ENCODE peak calls at places on chromosomes 2 and 18, in eight cellular contexts. F is HCT116, W is tibial nerve, K is body of pancreas, O is stomach, P is H1, B is heart left ventricle, Q is transverse colon. L is an unnamed sample.

GRCh38 chr2:72887032-72887835 is at the start of gene SPR:
- DNase-seq in O (peak), Q (peak), W (peak), B (peak), F (peak), K (peak), P (no peak), L (no peak)

GRCh38 chr2:69436937-69437750 is at the start of gene NFU1:
- DNase-seq in W (peak), P (peak), Q (peak), O (peak), B (peak), K (peak), F (peak), L (peak)

GRCh38 chr2:740446-741293 is 63.5 kb upstream of the TMEM18 start:
- DNase-seq in B (peak), W (peak), K (peak), P (peak), O (peak), Q (peak), F (peak), L (peak)

GRCh38 chr2:67880291-67880761 is 182.5 kb downstream of the C1D start:
- DNase-seq in B (no peak), W (no peak), P (no peak), Q (no peak), F (no peak), K (peak), O (no peak), L (no peak)

GRCh38 chr2:179559108-179559806 is 294.6 kb upstream of the SESTD1 start:
- DNase-seq in K (no peak), O (no peak), B (no peak), F (no peak), W (no peak), P (no peak), Q (no peak), L (no peak)

GRCh38 chr18:10926565-10927194 is 222.7 kb downstream of the PIEZO2 start:
- DNase-seq in P (no peak), B (no peak), F (no peak), K (no peak), Q (no peak), O (no peak), W (no peak), L (no peak)

GRCh38 chr2:46977899-46978298 is 62.3 kb upstream of the MCFD2 start:
- DNase-seq in B (no peak), K (peak), P (no peak), O (no peak), Q (peak), F (no peak), W (no peak), L (no peak)

GRCh38 chr2:169406891-169407290 is 44.6 kb upstream of the LRP2 start:
- DNase-seq in B (no peak), P (no peak), W (no peak), F (no peak), Q (no peak), K (no peak), O (no peak), L (no peak)

GRCh38 chr2:10326151-10326616 is 23.5 kb downstream of the HPCAL1 start:
- DNase-seq in B (no peak), K (no peak), W (no peak), P (no peak), F (no peak), O (no peak), Q (no peak), L (no peak)

GRCh38 chr2:39837856-39838453 is 58.9 kb upstream of the THUMPD2 start:
- DNase-seq in Q (no peak), W (no peak), F (peak), P (no peak), B (no peak), O (peak), K (peak), L (no peak)

GRCh38 chr18:25097119-25098114 is 254.5 kb downstream of the ZNF521 start:
- DNase-seq in P (no peak), Q (no peak), K (no peak), O (no peak), W (no peak), B (no peak), F (no peak), L (no peak)

GRCh38 chr2:148298201-148298600 is 277.3 kb downstream of the MBD5 start:
- DNase-seq in B (no peak), W (no peak), O (no peak), K (no peak), P (no peak), Q (no peak), F (no peak), L (no peak)

GRCh38 chr2:238596571-238597551 is 170.1 kb downstream of the ASB1 start:
- DNase-seq in P (no peak), O (no peak), F (peak), K (peak), B (peak), Q (peak), W (peak), L (no peak)

GRCh38 chr2:157305713-157306110 is 19.9 kb downstream of the ERMN start:
- DNase-seq in P (no peak), F (no peak), O (no peak), W (no peak), B (no peak), Q (no peak), K (no peak), L (no peak)

GRCh38 chr2:104215269-104216161 is 638.4 kb upstream of the POU3F3 start:
- DNase-seq in O (no peak), W (no peak), Q (no peak), K (no peak), B (no peak), F (no peak), P (no peak), L (no peak)

GRCh38 chr2:20509766-20510490 is 63.1 kb downstream of the RHOB start:
- DNase-seq in K (peak), O (peak), B (no peak), F (peak), W (no peak), P (peak), Q (peak), L (no peak)

GRCh38 chr18:76504749-76505148 is 9.7 kb upstream of the ZNF516 start:
- DNase-seq in K (no peak), Q (no peak), P (no peak), F (no peak), O (no peak), B (no peak), W (no peak), L (no peak)

GRCh38 chr18:22335644-22336275 is 82.0 kb downstream of the CTAGE1 start:
- DNase-seq in Q (peak), W (no peak), F (no peak), K (no peak), P (no peak), B (peak), O (peak), L (no peak)

GRCh38 chr2:135820003-135820618 is 16.9 kb downstream of the LCT start:
- DNase-seq in P (no peak), B (no peak), K (no peak), F (no peak), W (no peak), O (no peak), Q (no peak), L (no peak)

GRCh38 chr2:15050483-15050882 is 418.0 kb downstream of the LRATD1 start:
- DNase-seq in O (no peak), W (no peak), Q (no peak), B (no peak), P (no peak), K (no peak), F (no peak), L (no peak)

GRCh38 chr2:9422321-9423099 is 818 bp downstream of the ITGB1BP1 start:
- DNase-seq in O (peak), P (no peak), B (peak), K (peak), Q (peak), W (no peak), F (peak), L (no peak)

GRCh38 chr2:193695367-193695766 is 1500.6 kb upstream of the TMEFF2 start:
- DNase-seq in W (no peak), K (no peak), F (peak), B (no peak), Q (no peak), P (no peak), O (no peak), L (no peak)

GRCh38 chr2:34423301-34423700 is 824.2 kb upstream of the FAM98A start:
- DNase-seq in B (no peak), O (no peak), F (no peak), W (no peak), P (no peak), K (no peak), Q (no peak), L (no peak)

GRCh38 chr2:230712443-230713330 is at the start of gene CAB39:
- DNase-seq in W (peak), O (peak), F (peak), Q (peak), B (peak), K (peak), P (peak), L (peak)

GRCh38 chr2:240797500-240797895 is 22.5 kb downstream of the KIF1A start:
- DNase-seq in K (no peak), B (no peak), F (no peak), P (no peak), O (no peak), Q (no peak), W (no peak), L (no peak)

GRCh38 chr2:230202430-230203109 is 17.2 kb downstream of the SP110 start:
- DNase-seq in O (peak), W (no peak), Q (no peak), K (no peak), F (no peak), P (no peak), B (no peak), L (no peak)

GRCh38 chr18:58241877-58242276 is 197.9 kb downstream of the NEDD4L start:
- DNase-seq in W (no peak), B (no peak), O (no peak), Q (no peak), K (peak), P (no peak), F (no peak), L (no peak)

GRCh38 chr2:85680707-85681353 is 12.8 kb upstream of the SFTPB start:
- DNase-seq in W (no peak), P (no peak), B (no peak), O (no peak), F (no peak), K (no peak), Q (no peak), L (no peak)

GRCh38 chr18:46199515-46200147 is 95.4 kb downstream of the HAUS1 start:
- DNase-seq in B (no peak), O (no peak), W (no peak), K (no peak), F (peak), P (no peak), Q (no peak), L (no peak)

GRCh38 chr2:203583084-203583695 is 48.1 kb upstream of the RAPH1 start:
- DNase-seq in K (no peak), P (no peak), Q (no peak), B (no peak), W (no peak), F (no peak), O (no peak), L (no peak)
- H3K27ac ChIP-seq in K (no peak), P (no peak), Q (peak), B (peak), W (no peak), F (no peak), O (peak), L (peak)

GRCh38 chr2:128156812-128157211 is 65.8 kb downstream of the UGGT1 start:
- DNase-seq in W (no peak), O (no peak), P (no peak), K (no peak), F (no peak), B (no peak), Q (no peak), L (no peak)

GRCh38 chr2:128157644-128158043 is 66.6 kb downstream of the UGGT1 start:
- DNase-seq in F (no peak), W (no peak), B (no peak), O (no peak), K (no peak), P (no peak), Q (no peak), L (no peak)

GRCh38 chr2:128155970-128156369 is 65.0 kb downstream of the UGGT1 start:
- DNase-seq in K (no peak), Q (no peak), O (no peak), P (no peak), F (no peak), W (no peak), B (no peak), L (no peak)

GRCh38 chr2:128153786-128154185 is 62.8 kb downstream of the UGGT1 start:
- DNase-seq in B (no peak), F (no peak), O (no peak), K (no peak), P (no peak), W (no peak), Q (no peak), L (no peak)

DNA sequence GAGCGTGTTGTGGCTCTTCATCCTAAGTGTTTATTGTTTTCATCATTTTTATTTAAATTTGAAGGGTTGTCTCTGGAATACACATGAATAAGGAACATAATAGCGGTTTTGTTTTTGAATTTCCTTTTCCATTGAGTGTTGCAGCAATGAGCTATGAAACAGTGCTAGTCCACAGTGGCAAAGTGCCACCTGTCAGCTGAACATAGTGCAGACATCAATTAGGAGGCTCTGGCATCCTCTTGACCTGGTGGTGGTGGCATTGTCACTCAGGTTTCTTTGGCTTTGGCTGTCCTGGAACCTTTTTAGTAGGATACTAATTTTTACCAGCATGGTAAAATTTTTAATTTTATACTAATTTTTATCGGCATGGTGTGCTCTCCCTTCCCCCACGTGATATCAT is 63.2 kb downstream of the UGGT1 start:
- DNase-seq in P (no peak), B (peak), K (no peak), O (no peak), W (no peak), F (no peak), Q (no peak), L (no peak)
- H3K4me3 ChIP-seq in P (no peak), B (no peak), K (no peak), O (no peak), W (no peak), F (no peak), Q (no peak), L (no peak)

GRCh38 chr2:53970898-53971681 is at the start of gene PSME4:
- DNase-seq in Q (peak), B (peak), P (peak), W (peak), K (peak), F (peak), O (peak), L (peak)
- TF ChIP-seq POLR2A in Q (peak), B (peak), P (peak), W (peak), K (peak), F (peak), O (no peak), L (peak)

GRCh38 chr18:50653402-50654093 is 93.7 kb downstream of the MAPK4 start:
- DNase-seq in K (no peak), Q (no peak), B (peak), O (no peak), F (no peak), P (no peak), W (no peak), L (no peak)
- H3K27ac ChIP-seq in K (no peak), Q (peak), B (peak), O (peak), F (no peak), P (no peak), W (no peak), L (no peak)

GRCh38 chr2:100784681-100785080 is 35.3 kb upstream of the NPAS2 start:
- DNase-seq in B (no peak), K (no peak), Q (no peak), W (no peak), P (no peak), O (no peak), F (no peak), L (no peak)

GRCh38 chr2:100783986-100784385 is 36.0 kb upstream of the NPAS2 start:
- DNase-seq in W (no peak), F (no peak), P (no peak), O (no peak), Q (no peak), K (no peak), B (no peak), L (no peak)

GRCh38 chr2:100785621-100786296 is 34.2 kb upstream of the NPAS2 start:
- DNase-seq in F (no peak), K (no peak), Q (no peak), P (no peak), W (no peak), B (no peak), O (no peak), L (no peak)

GRCh38 chr2:100786985-100787384 is 33.0 kb upstream of the NPAS2 start:
- DNase-seq in F (no peak), O (no peak), K (no peak), P (no peak), W (no peak), B (no peak), Q (no peak), L (no peak)

GRCh38 chr2:100786297-100786658 is 33.7 kb upstream of the NPAS2 start:
- DNase-seq in W (no peak), P (no peak), Q (peak), K (peak), O (peak), F (no peak), B (no peak), L (no peak)
- H3K4me3 ChIP-seq in W (no peak), P (no peak), Q (no peak), K (no peak), O (no peak), F (no peak), B (no peak), L (no peak)